ENCODE peak calls at places on chromosome 20, in six cellular contexts. J is breast epithelium, L is ovary, F is A549, D is endothelial cell of umbilical vein, V is tibial nerve. E is an unnamed sample.
A peak's percentile ranks its signal among the peaks of the same experiment; 100 is the strongest.

GRCh38 chr20:1370548-1371110 is 22.2 kb downstream of the FKBP1A start:
- DNase-seq in J (no peak), V (no peak), D (no peak), F (no peak), L (no peak), E (no peak)

GRCh38 chr20:54291339-54292060 is 83.6 kb downstream of the PFDN4 start:
- DNase-seq in V (no peak), J (no peak), F (no peak), L (no peak), D (no peak), E (no peak)

GRCh38 chr20:45968801-45969711 is 2.9 kb downstream of the ZNF335 start:
- DNase-seq in V (no peak), L (peak; percentile 19), D (no peak), F (no peak), J (peak; percentile 40), E (peak; percentile 72)

GRCh38 chr20:34595377-34596184 is 37.1 kb downstream of the MAP1LC3A start:
- DNase-seq in D (no peak), L (no peak), F (no peak), V (no peak), J (no peak), E (no peak)

GRCh38 chr20:17735206-17735804 is 35.5 kb downstream of the BANF2 start:
- DNase-seq in F (no peak), D (peak; percentile 45), J (no peak), L (no peak), V (no peak), E (peak; percentile 32)

GRCh38 chr20:24681634-24682495 is 212.4 kb downstream of the SYNDIG1 start:
- DNase-seq in V (no peak), F (no peak), L (no peak), D (no peak), J (peak; percentile 38), E (no peak)

GRCh38 chr20:3189561-3190131 is 14.8 kb downstream of the DDRGK1 start:
- DNase-seq in F (no peak), L (no peak), V (no peak), J (no peak), D (no peak), E (no peak)

GRCh38 chr20:47543006-47543431 is 41.3 kb downstream of the NCOA3 start:
- DNase-seq in D (no peak), J (no peak), V (no peak), L (no peak), F (no peak), E (no peak)

GRCh38 chr20:34365765-34366213 is 2.7 kb downstream of the ITCH start:
- DNase-seq in V (no peak), J (no peak), L (no peak), F (no peak), D (no peak), E (no peak)

GRCh38 chr20:42027746-42028268 is 409.6 kb upstream of the CHD6 start:
- DNase-seq in L (no peak), D (no peak), J (no peak), F (no peak), V (no peak), E (no peak)

GRCh38 chr20:59678286-59678685 is 73.9 kb downstream of the PHACTR3 start:
- DNase-seq in L (no peak), D (no peak), J (no peak), F (no peak), V (no peak), E (no peak)

GRCh38 chr20:41314386-41314785 is 3.1 kb downstream of the ZHX3 start:
- DNase-seq in V (no peak), L (no peak), D (no peak), J (no peak), F (no peak), E (no peak)

GRCh38 chr20:15512916-15513315 is 1060.3 kb downstream of the KIF16B start:
- DNase-seq in L (no peak), V (no peak), J (no peak), D (no peak), F (no peak), E (no peak)

GRCh38 chr20:15511551-15511950 is 1061.7 kb downstream of the KIF16B start:
- DNase-seq in J (no peak), D (no peak), L (no peak), V (no peak), F (no peak), E (no peak)

GRCh38 chr20:15507151-15507550 is 1066.1 kb downstream of the KIF16B start:
- DNase-seq in D (no peak), L (no peak), F (no peak), V (no peak), J (no peak), E (no peak)
- TF ChIP-seq POLR2A in D (no peak), L (no peak), F (no peak), V (no peak), J (no peak), E (no peak)

DNA sequence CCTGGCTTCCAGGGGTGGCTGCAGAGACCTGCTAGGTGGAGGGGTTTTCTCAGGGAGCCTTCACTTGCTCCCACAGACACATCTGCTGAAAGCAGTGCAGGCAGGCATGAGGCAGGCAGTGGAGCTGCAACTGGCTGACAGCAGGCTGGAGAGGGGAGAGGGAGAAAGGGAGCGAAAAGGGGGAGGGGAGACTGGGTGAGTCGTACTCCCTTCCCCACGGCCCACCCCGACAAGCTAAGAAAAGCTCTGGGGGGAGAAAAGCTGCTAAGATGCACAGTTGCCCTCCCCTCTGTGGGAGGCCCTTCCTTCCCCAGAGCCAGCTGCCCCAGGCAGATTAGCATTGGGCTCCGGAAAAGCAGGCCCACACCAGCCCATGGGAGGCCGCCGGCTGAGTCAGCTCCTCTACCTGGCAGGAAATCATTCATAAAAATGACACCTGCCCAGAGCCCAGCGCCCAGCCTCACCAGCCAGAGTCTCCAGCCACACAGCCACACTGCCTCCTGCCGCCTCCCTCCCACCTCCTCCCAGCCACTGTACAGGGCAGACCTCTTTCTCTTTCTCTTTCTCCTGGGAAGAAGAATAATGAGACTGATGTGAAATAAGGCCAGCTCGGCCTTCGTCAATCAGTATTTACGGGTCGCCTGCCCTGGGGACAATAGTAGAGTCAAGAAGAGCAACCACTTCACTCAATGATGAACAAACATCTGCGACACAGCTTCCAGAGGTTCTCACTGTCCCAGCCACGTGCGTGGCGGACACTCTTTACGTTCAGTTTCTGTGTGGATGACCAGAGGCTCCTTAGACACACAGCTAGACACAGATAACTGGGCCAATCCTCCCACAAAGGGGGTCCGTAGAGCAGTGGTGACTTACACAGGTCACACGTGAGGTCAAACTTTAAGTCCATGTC is 7.7 kb upstream of the C20orf203 start:
- DNase-seq in F (no peak), V (no peak), L (no peak), J (peak; percentile 56), D (peak; percentile 76), E (peak; percentile 51)
- TF ChIP-seq POLR2A in F (no peak), V (no peak), L (no peak), J (no peak), D (no peak), E (no peak)

DNA sequence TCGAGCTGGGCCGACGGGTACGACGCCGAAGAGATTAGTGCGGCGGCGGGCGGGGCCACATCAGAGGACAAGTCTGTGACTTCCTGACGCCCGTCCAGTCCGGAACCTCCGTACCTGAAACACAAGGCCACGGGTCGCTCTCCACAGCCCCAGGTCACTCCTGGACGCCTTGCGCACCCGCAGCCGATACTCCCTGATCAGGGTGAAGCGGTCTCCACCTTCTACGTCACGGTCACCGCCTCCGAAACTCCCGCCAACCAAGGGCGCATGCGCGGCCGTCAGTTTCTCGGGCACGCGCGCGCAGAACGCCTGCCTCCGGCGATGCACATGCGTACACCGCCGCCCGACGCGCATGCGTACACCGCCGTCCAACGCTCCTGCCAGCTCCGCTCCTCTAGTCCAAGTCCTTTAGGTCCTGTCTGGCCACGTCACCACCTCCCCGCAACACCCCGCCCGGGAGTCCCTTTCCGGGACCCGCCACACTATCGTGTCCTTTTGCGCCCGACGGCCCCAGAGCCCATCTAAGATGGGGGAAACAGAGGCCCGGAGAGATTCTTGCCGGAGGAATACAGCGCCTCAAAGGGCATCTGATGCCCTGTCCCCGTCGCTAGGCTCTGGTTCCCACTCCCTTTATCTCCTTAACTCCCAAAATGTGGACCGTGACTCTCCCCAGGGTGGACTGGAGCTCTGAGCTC is at the start of gene DSN1:
- DNase-seq in F (peak; percentile 96), L (peak; percentile 95), D (peak; percentile 99), V (peak; percentile 95), J (peak; percentile 98), E (peak; percentile 91)
- TF ChIP-seq POLR2A in F (peak; percentile 61), L (peak; percentile 67), D (peak; percentile 86), V (peak; percentile 50), J (peak; percentile 60), E (peak; percentile 86)

GRCh38 chr20:23631226-23631822 is 6.4 kb downstream of the CST3 start:
- DNase-seq in V (no peak), F (no peak), D (no peak), J (no peak), L (no peak), E (no peak)
- TF ChIP-seq POLR2A in V (no peak), F (no peak), D (no peak), J (no peak), L (no peak), E (no peak)

DNA sequence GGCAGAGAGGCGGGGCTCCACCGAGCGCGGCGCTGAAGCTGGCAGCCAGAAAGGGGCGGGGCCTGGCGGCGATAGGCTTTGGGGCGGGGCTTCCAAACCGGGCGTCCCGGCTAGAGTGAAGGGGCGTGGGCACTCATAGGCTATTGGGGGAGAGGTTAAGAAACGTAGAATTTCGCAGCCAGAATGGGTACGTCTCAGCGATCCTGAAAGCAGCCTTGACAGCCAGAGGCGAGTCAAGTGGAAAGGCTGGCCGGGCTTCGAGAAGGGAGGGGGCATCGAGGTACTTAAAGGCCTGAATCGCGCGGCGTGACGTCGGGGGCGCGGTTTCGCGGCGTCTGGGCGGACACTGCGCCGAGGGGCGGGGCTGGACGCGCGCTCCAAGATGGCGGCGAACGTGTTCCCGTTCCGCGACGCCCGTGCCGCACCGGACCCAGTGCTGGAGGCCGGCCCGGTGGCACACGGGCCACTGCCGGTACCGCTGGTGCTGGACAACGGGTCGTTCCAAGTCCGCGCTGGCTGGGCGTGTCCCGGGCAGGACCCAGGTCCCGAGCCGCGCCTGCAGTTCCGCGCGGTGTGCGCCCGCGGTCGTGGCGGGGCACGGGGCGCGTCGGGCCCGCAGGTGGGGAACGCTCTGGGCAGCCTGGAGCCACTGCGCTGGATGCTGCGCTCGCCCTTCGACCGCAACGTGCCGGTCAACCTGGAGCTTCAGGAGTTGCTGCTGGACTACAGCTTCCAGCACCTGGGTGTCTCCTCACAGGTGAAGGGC is at the start of gene ACTR5:
- DNase-seq in V (peak; percentile 82), D (peak; percentile 94), L (peak; percentile 92), F (peak; percentile 81), J (peak; percentile 95), E (peak; percentile 89)
- TF ChIP-seq POLR2A in V (no peak), D (peak; percentile 80), L (peak; percentile 36), F (peak; percentile 98), J (no peak), E (peak; percentile 95)